ENCODE peak calls at places on chromosomes 3 and 15, in five cellular contexts. O is HCT116, X is MM.1S, I is HepG2, G is GM23338. D is an unnamed sample.

GRCh38 chr15:73851679-73852078 is 21.7 kb upstream of the TBC1D21 start:
- DNase-seq in X (peak), O (peak), G (peak), I (peak), D (peak)

GRCh38 chr3:165440380-165440779 is 244.2 kb upstream of the SLITRK3 start:
- DNase-seq in I (no peak), O (no peak), G (no peak), X (peak), D (peak)

GRCh38 chr15:81752149-81752942 is 293.5 kb downstream of the MEX3B start:
- DNase-seq in O (no peak), I (no peak), X (peak), G (no peak), D (peak)

GRCh38 chr3:95629802-95630201 is 1184.6 kb upstream of the EPHA6 start:
- DNase-seq in O (no peak), G (peak), I (no peak), X (no peak), D (no peak)

GRCh38 chr3:30440147-30440604 is 166.2 kb upstream of the TGFBR2 start:
- DNase-seq in O (no peak), X (no peak), G (no peak), I (peak), D (no peak)

GRCh38 chr3:119746423-119746822 is 35.5 kb upstream of the NR1I2 start:
- DNase-seq in I (no peak), G (peak), O (no peak), X (no peak), D (no peak)

GRCh38 chr3:194990454-194991337 is 280.3 kb downstream of the XXYLT1 start:
- DNase-seq in I (no peak), G (no peak), X (no peak), O (no peak), D (no peak)

GRCh38 chr15:52491460-52491859 is 37.2 kb downstream of the MYO5A start:
- DNase-seq in I (no peak), O (no peak), G (no peak), X (no peak), D (no peak)

GRCh38 chr15:75455982-75456531 is 4.6 kb upstream of the SIN3A start:
- DNase-seq in O (peak), X (peak), I (peak), G (peak), D (peak)

GRCh38 chr3:183449791-183450190 is 21.4 kb upstream of the MCF2L2 start:
- DNase-seq in X (no peak), I (no peak), G (no peak), O (no peak), D (no peak)
- H3K27ac ChIP-seq in X (no peak), I (no peak), G (no peak), O (no peak), D (no peak)

DNA sequence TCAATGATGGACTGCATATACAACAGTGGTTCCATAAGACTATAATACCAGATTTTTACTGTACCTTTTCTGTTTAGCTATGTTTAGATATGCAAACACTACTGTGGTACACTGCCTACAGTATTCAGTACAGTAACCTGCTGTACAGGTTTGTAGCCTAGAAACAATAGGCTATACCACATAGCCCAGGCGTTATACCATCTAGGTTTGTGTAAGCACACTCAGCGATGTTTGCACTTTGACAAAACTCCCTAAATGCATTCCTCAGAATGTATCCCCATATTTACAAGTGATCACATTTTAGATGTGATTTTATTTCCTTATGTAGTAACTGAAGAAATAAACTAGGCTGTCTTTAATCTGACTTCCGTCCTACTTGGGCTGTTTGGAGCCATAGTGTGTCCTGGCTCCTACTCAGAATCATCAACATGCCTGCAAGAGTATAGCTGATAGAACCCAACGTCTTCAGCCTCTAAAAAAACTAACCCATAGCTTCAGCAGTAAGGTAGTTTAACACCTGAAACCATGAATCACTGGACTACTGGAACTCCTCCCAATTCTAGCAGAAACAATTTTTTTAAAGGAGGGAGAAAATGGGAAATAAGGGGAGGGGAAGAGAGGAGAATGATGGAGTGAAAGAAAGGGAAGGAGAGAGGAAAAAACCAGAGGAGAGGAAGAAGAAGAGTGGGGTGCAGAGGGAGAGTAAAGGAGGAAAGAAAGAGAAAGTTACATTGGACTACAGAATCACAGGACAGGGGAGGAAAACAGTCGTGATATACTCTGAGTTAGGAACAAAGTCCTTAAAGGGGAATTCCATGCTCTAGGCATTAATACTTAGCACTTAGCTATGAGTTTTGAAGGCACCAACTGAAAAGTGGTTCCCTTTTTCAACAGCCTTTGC is 67.7 kb upstream of the PLXND1 start:
- DNase-seq in X (no peak), O (no peak), G (no peak), I (no peak), D (no peak)
- TF ChIP-seq EZH2 in X (no peak), O (no peak), G (no peak), I (no peak), D (no peak)

GRCh38 chr3:107933450-107933849 is 157.4 kb downstream of the CD47 start:
- DNase-seq in G (no peak), I (no peak), O (no peak), X (no peak), D (no peak)

GRCh38 chr3:107928084-107928445 is 162.8 kb downstream of the CD47 start:
- DNase-seq in G (peak), X (no peak), O (no peak), I (no peak), D (no peak)

DNA sequence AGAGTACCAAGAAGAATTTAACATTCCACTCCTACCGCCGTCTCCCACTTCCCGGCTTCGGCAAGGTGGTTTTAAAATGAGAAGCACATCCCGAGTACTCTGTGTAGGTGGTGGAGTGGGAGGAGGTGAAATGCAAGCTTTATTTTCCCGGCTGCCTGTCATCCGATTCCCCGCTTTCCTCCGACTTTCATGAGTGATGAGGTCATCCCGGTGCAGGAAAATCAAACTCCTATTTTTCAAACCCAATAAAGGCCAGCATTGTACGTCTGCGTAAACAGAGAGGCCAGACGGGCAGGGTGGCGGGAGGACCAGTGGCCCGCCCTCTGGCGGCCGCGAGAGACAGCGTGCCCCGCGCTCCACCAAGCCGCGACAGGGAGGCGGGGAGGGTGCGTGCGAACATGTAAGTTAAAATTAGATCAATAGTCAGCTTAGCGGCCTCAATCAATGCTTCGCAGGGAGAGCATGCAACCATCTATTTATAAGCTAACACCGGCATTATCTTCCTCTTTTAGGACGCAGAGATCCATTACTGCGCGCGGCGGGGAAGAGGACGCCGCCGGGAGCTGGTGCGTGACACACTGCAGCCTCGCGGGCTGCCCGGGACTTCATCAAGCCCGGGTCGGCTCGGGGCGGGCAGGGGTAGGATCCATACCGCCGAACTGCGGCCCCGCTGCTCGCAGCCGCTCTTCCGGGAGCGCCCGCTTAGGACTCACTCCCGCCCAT is 163.3 kb downstream of the CD47 start:
- DNase-seq in O (peak), X (peak), I (peak), G (peak), D (no peak)
- H3K4me2 ChIP-seq in O (peak), X (peak), I (peak), G (peak), D (no peak)

DNA sequence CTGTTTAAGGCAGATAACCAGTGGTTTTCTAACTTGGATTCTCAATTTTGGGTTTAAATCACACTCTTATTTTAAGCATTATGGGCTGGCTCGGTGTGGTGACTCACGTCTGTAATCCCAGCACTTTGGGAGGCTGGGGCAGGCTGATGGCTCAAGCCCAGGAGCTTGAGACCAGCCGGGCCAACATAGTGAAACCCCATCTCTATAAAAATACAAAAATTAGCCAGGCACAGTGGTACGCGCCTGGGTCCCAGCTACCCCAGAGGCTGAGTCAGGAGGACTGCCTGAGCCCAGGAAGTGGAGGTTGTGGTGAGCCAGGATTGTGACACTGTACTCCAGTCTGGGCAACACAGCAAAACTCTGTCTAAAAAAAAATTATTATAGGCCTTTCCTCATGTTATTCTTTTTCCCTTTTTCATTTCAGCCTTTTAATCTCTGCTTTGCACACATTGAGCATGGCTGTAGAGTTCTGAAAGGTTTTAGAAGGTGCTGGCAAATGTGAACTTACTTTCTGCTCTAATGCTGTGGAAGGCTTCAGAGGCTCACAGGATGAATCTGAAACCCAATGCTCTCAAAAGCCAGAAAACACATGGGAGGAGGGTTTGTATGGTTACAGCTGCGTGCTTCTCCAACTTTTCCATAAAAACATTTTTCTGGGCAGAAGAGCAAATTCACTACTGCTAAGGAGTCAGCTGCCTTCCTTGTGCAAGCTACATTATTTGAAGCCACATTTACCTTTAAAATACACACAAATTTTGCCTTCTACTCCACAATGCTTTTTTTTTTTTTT is 32.5 kb downstream of the CHAC1 start:
- DNase-seq in X (no peak), O (no peak), I (no peak), G (no peak), D (no peak)
- H3K27ac ChIP-seq in X (no peak), O (no peak), I (no peak), G (no peak), D (no peak)